ENCODE peak calls at places on chromosomes 2 and 18, in nine cellular contexts. P is HT-29; F is nucleus accumbens; D is activated naive CD8-positive, alpha-beta T cell treated with anti-CD3 and anti-CD28 coated beads, Interleukin-2, amount 50 U/mL, for 24 hours; A is A549; J is GM10248; Q is activated T-cell treated with anti-CD3 and anti-CD28 coated beads, Interleukin-2, amount 50 U/mL, for 4 hours; B is amniotic epithelial cell; N is left lung. C is an unnamed sample.

GRCh38 chr18:48932462-48932818 is 18.3 kb downstream of the SMAD7 start:
- DNase-seq in F (no peak), D (no peak), B (no peak), N (no peak), A (no peak), P (no peak), J (no peak), Q (no peak), C (no peak)

GRCh38 chr2:167869200-167869599 is 378.2 kb downstream of the STK39 start:
- DNase-seq in F (no peak), J (no peak), N (no peak), Q (no peak), A (no peak), P (no peak), D (no peak), B (no peak), C (no peak)

GRCh38 chr2:121633463-121633862 is 15.8 kb downstream of the CLASP1 start:
- DNase-seq in Q (no peak), J (no peak), F (no peak), P (no peak), B (no peak), A (no peak), N (no peak), D (no peak), C (no peak)

GRCh38 chr2:28342081-28342967 is 50.3 kb upstream of the FOSL2 start:
- DNase-seq in D (no peak), A (peak; percentile 33), N (no peak), P (no peak), Q (no peak), B (peak; percentile 87), J (no peak), F (no peak), C (peak; percentile 77)

GRCh38 chr2:102661846-102662245 is 42.5 kb downstream of the SLC9A2 start:
- DNase-seq in F (peak; percentile 5), P (peak; percentile 62), D (no peak), Q (no peak), J (no peak), N (no peak), B (no peak), A (no peak), C (no peak)

GRCh38 chr2:84849271-84849952 is 31.5 kb downstream of the TRABD2A start:
- DNase-seq in J (no peak), N (no peak), B (no peak), A (no peak), D (no peak), Q (peak; percentile 42), P (peak; percentile 51), F (no peak), C (peak; percentile 13)

GRCh38 chr2:180644709-180645108 is 335.7 kb upstream of the UBE2E3 start:
- DNase-seq in P (no peak), D (no peak), A (no peak), N (no peak), J (no peak), Q (no peak), B (peak; percentile 97), F (no peak), C (peak; percentile 70)

GRCh38 chr18:69447886-69448285 is 47.2 kb downstream of the DOK6 start:
- DNase-seq in D (no peak), J (no peak), A (no peak), Q (no peak), F (no peak), B (peak; percentile 11), N (no peak), P (no peak), C (no peak)

GRCh38 chr2:152950125-152950524 is 231.7 kb downstream of the ARL6IP6 start:
- DNase-seq in P (peak; percentile 30), D (no peak), B (peak; percentile 2), F (no peak), J (no peak), N (no peak), A (no peak), Q (no peak), C (peak; percentile 8)

GRCh38 chr2:100945433-100945740 is 56.7 kb upstream of the RPL31 start:
- DNase-seq in J (no peak), Q (no peak), P (no peak), F (no peak), A (no peak), B (no peak), N (no peak), D (no peak), C (no peak)

GRCh38 chr18:33944493-33944892 is 280.2 kb downstream of the NOL4 start:
- DNase-seq in J (no peak), N (no peak), A (no peak), D (no peak), Q (no peak), P (no peak), B (no peak), F (no peak), C (no peak)

GRCh38 chr2:2577366-2577765 is 246.3 kb upstream of the MYT1L start:
- DNase-seq in J (no peak), P (no peak), A (no peak), F (peak; percentile 87), D (no peak), Q (no peak), N (no peak), B (no peak), C (no peak)

GRCh38 chr2:9610781-9611548 is 19.8 kb downstream of the YWHAQ start:
- DNase-seq in N (no peak), Q (no peak), A (no peak), P (no peak), J (no peak), B (no peak), D (no peak), F (no peak), C (no peak)

GRCh38 chr2:138502253-138503086 is 900 bp downstream of the SPOPL start:
- DNase-seq in D (no peak), P (peak; percentile 40), B (no peak), N (no peak), J (no peak), F (no peak), Q (no peak), A (no peak), C (no peak)

GRCh38 chr2:28610583-28611201 is 114.8 kb downstream of the PLB1 start:
- DNase-seq in F (no peak), Q (peak; percentile 27), J (peak; percentile 53), D (peak; percentile 54), N (no peak), A (peak; percentile 95), B (peak; percentile 81), P (peak; percentile 75), C (peak; percentile 93)

GRCh38 chr2:172726172-172726735 is 9.4 kb upstream of the RAPGEF4 start:
- DNase-seq in B (no peak), A (no peak), J (no peak), D (no peak), P (no peak), Q (no peak), N (no peak), F (no peak), C (peak; percentile 53)

GRCh38 chr2:15798716-15799431 is 141.5 kb upstream of the MYCN start:
- DNase-seq in P (no peak), N (no peak), J (no peak), D (no peak), A (no peak), B (no peak), Q (no peak), F (no peak), C (no peak)

GRCh38 chr18:78827141-78827540 is 152.5 kb upstream of the SALL3 start:
- DNase-seq in A (no peak), P (no peak), B (no peak), F (no peak), N (peak; percentile 53), D (no peak), J (no peak), Q (no peak), C (no peak)

GRCh38 chr2:38421274-38422056 is 44.4 kb upstream of the ATL2 start:
- DNase-seq in B (no peak), Q (no peak), J (no peak), P (no peak), D (no peak), F (no peak), N (no peak), A (no peak), C (no peak)

GRCh38 chr18:2903006-2903405 is 56.2 kb downstream of the EMILIN2 start:
- DNase-seq in J (no peak), P (no peak), N (no peak), Q (no peak), A (no peak), D (no peak), B (peak; percentile 74), F (no peak), C (peak; percentile 13)

GRCh38 chr18:79887181-79888000 is 64.1 kb downstream of the SLC66A2 start:
- DNase-seq in A (no peak), N (peak; percentile 68), J (no peak), F (no peak), Q (no peak), P (no peak), D (no peak), B (no peak), C (no peak)

GRCh38 chr2:20141056-20141762 is 83.7 kb downstream of the SDC1 start:
- DNase-seq in Q (no peak), J (no peak), N (peak; percentile 90), F (no peak), P (peak; percentile 93), B (peak; percentile 94), A (peak; percentile 95), D (no peak), C (peak; percentile 96)

GRCh38 chr2:179297922-179298321 is 33.3 kb upstream of the SESTD1 start:
- DNase-seq in Q (no peak), P (no peak), A (no peak), N (no peak), D (no peak), J (no peak), F (no peak), B (no peak), C (no peak)

GRCh38 chr18:78814766-78815165 is 164.9 kb upstream of the SALL3 start:
- DNase-seq in N (peak; percentile 71), P (no peak), F (no peak), J (no peak), B (no peak), Q (no peak), D (no peak), A (no peak), C (no peak)

GRCh38 chr2:14194233-14194632 is 438.3 kb upstream of the LRATD1 start:
- DNase-seq in D (no peak), A (no peak), N (no peak), B (no peak), J (no peak), Q (no peak), P (no peak), F (no peak), C (no peak)

GRCh38 chr18:36578871-36579270 is 249.9 kb downstream of the TPGS2 start:
- DNase-seq in D (no peak), A (no peak), F (no peak), P (no peak), Q (no peak), J (no peak), B (peak; percentile 70), N (no peak), C (no peak)

GRCh38 chr2:107808986-107809385 is 17.7 kb upstream of the RGPD4 start:
- DNase-seq in F (peak; percentile 7), N (no peak), A (no peak), Q (no peak), J (no peak), B (no peak), P (peak; percentile 9), D (no peak), C (peak; percentile 87)

GRCh38 chr2:43340945-43341356 is 114.5 kb upstream of the ZFP36L2 start:
- DNase-seq in Q (no peak), F (no peak), D (no peak), P (no peak), B (peak; percentile 52), N (no peak), J (no peak), A (peak; percentile 10), C (peak; percentile 47)

GRCh38 chr2:101466426-101466825 is 8.5 kb downstream of the RFX8 start:
- DNase-seq in J (no peak), A (no peak), F (no peak), B (no peak), P (no peak), Q (no peak), D (no peak), N (no peak), C (no peak)

GRCh38 chr2:3418766-3419165 is 39.3 kb downstream of the TRAPPC12 start:
- DNase-seq in A (no peak), N (no peak), Q (no peak), F (no peak), D (no peak), B (no peak), J (no peak), P (no peak), C (no peak)

GRCh38 chr2:100924520-100925451 is 77.3 kb upstream of the RPL31 start:
- DNase-seq in F (no peak), P (no peak), Q (peak; percentile 16), A (no peak), N (no peak), D (no peak), B (peak; percentile 93), J (peak; percentile 58), C (peak; percentile 73)